ENCODE peak calls at places on chromosome 2, in eight cellular contexts. V is fibroblast of gingiva; X is CD8-positive, alpha-beta memory T cell; I is activated naive CD4-positive, alpha-beta T cell treated with anti-CD3 and anti-CD28 coated beads, Interleukin-2, amount 10 ng/mL, durations not matched to agents 7 days and 5 days; P is body of pancreas; E is HepG2; T is neural crest cell; Y is stimulated activated CD4-positive, alpha-beta T cell treated with anti-CD3 and anti-CD28 coated beads, Interleukin-15, amount 100 ng/mL, for 1 hour. L is an unnamed sample.

GRCh38 chr2:75238670-75239330 is 39.5 kb upstream of the TACR1 start:
- DNase-seq in V (peak), X (no peak), I (no peak), P (no peak), E (no peak), T (no peak), Y (no peak), L (no peak)

GRCh38 chr2:238864207-238865014 is 16.5 kb downstream of the TWIST2 start:
- DNase-seq in V (peak), X (no peak), I (no peak), P (peak), E (peak), T (peak), Y (no peak), L (no peak)

GRCh38 chr2:144643537-144644336 is 123.8 kb upstream of the ZEB2 start:
- DNase-seq in V (no peak), X (no peak), I (no peak), P (no peak), E (no peak), T (no peak), Y (no peak), L (no peak)

GRCh38 chr2:18129348-18129747 is 250.9 kb downstream of the KCNS3 start:
- DNase-seq in V (no peak), X (no peak), I (no peak), P (no peak), E (no peak), T (no peak), Y (no peak), L (no peak)

GRCh38 chr2:177474904-177475474 is 82.4 kb downstream of the AGPS start:
- DNase-seq in V (peak), X (no peak), I (no peak), P (no peak), E (no peak), T (no peak), Y (no peak), L (no peak)

GRCh38 chr2:8298783-8299182 is 383.1 kb upstream of the ID2 start:
- DNase-seq in V (no peak), X (no peak), I (no peak), P (no peak), E (no peak), T (no peak), Y (no peak), L (peak)

GRCh38 chr2:216687646-216688045 is 7.7 kb downstream of the IGFBP5 start:
- DNase-seq in V (no peak), X (no peak), I (no peak), P (no peak), E (peak), T (no peak), Y (no peak), L (peak)

GRCh38 chr2:191374366-191374765 is 129.2 kb downstream of the MYO1B start:
- DNase-seq in V (no peak), X (no peak), I (no peak), P (no peak), E (no peak), T (no peak), Y (no peak), L (no peak)

GRCh38 chr2:203656522-203657287 is 49.7 kb upstream of the CD28 start:
- DNase-seq in V (peak), X (no peak), I (peak), P (peak), E (peak), T (no peak), Y (no peak), L (no peak)

GRCh38 chr2:206423147-206423546 is 20.2 kb upstream of the ADAM23 start:
- DNase-seq in V (no peak), X (no peak), I (no peak), P (no peak), E (no peak), T (no peak), Y (no peak), L (no peak)

L was measured in KBM-7.